ENCODE peak calls at places on chromosomes 3 and 15, in eight cellular contexts. One of them, this sample, is unnamed.

GRCh38 chr15:74383695-74384565 is 16.5 kb upstream of the CYP11A1 start:
- DNase-seq in left cardiac atrium: no peak
- DNase-seq in SW480: peak
- DNase-seq in cardiac muscle cell: peak
- DNase-seq in stimulated activated CD4-positive, alpha-beta T cell treated with anti-CD3 and anti-CD28 coated beads, Interleukin-15, amount 100 ng/mL, for 1 hour: no peak
- DNase-seq in NCI-H510A treated with DMSO at 0.1 percent for 48 hours: no peak
- DNase-seq in NCI-H1417: no peak
- DNase-seq in GM12865: peak
- DNase-seq in this sample: peak

GRCh38 chr3:127368186-127369032 is 80.6 kb upstream of the PRR20G start:
- DNase-seq in SW480: no peak
- DNase-seq in NCI-H1417: peak
- DNase-seq in NCI-H510A treated with DMSO at 0.1 percent for 48 hours: no peak
- DNase-seq in stimulated activated CD4-positive, alpha-beta T cell treated with anti-CD3 and anti-CD28 coated beads, Interleukin-15, amount 100 ng/mL, for 1 hour: no peak
- DNase-seq in left cardiac atrium: no peak
- DNase-seq in cardiac muscle cell: no peak
- DNase-seq in GM12865: no peak
- DNase-seq in this sample: no peak

GRCh38 chr3:76527773-76528172 is 512.1 kb upstream of the ROBO2 start:
- DNase-seq in SW480: no peak
- DNase-seq in GM12865: no peak
- DNase-seq in NCI-H510A treated with DMSO at 0.1 percent for 48 hours: no peak
- DNase-seq in cardiac muscle cell: no peak
- DNase-seq in left cardiac atrium: no peak
- DNase-seq in stimulated activated CD4-positive, alpha-beta T cell treated with anti-CD3 and anti-CD28 coated beads, Interleukin-15, amount 100 ng/mL, for 1 hour: no peak
- DNase-seq in NCI-H1417: no peak
- DNase-seq in this sample: no peak

GRCh38 chr15:68271854-68272471 is 5.6 kb upstream of the FEM1B start:
- DNase-seq in cardiac muscle cell: peak
- DNase-seq in left cardiac atrium: no peak
- DNase-seq in NCI-H510A treated with DMSO at 0.1 percent for 48 hours: peak
- DNase-seq in SW480: peak
- DNase-seq in NCI-H1417: peak
- DNase-seq in GM12865: no peak
- DNase-seq in stimulated activated CD4-positive, alpha-beta T cell treated with anti-CD3 and anti-CD28 coated beads, Interleukin-15, amount 100 ng/mL, for 1 hour: no peak
- DNase-seq in this sample: no peak

GRCh38 chr15:69881310-69881660 is 216.4 kb downstream of the TLE3 start:
- DNase-seq in left cardiac atrium: no peak
- DNase-seq in stimulated activated CD4-positive, alpha-beta T cell treated with anti-CD3 and anti-CD28 coated beads, Interleukin-15, amount 100 ng/mL, for 1 hour: no peak
- DNase-seq in SW480: no peak
- DNase-seq in cardiac muscle cell: no peak
- DNase-seq in GM12865: peak
- DNase-seq in NCI-H1417: no peak
- DNase-seq in NCI-H510A treated with DMSO at 0.1 percent for 48 hours: no peak
- DNase-seq in this sample: no peak

GRCh38 chr3:126349611-126350501 is 7.4 kb downstream of the KLF15 start:
- DNase-seq in NCI-H1417: no peak
- DNase-seq in SW480: no peak
- DNase-seq in GM12865: no peak
- DNase-seq in NCI-H510A treated with DMSO at 0.1 percent for 48 hours: no peak
- DNase-seq in stimulated activated CD4-positive, alpha-beta T cell treated with anti-CD3 and anti-CD28 coated beads, Interleukin-15, amount 100 ng/mL, for 1 hour: peak
- DNase-seq in left cardiac atrium: no peak
- DNase-seq in cardiac muscle cell: no peak
- DNase-seq in this sample: no peak

GRCh38 chr3:182405752-182406151 is 387.6 kb upstream of the ATP11B start:
- DNase-seq in cardiac muscle cell: no peak
- DNase-seq in GM12865: no peak
- DNase-seq in stimulated activated CD4-positive, alpha-beta T cell treated with anti-CD3 and anti-CD28 coated beads, Interleukin-15, amount 100 ng/mL, for 1 hour: no peak
- DNase-seq in NCI-H510A treated with DMSO at 0.1 percent for 48 hours: no peak
- DNase-seq in left cardiac atrium: no peak
- DNase-seq in SW480: no peak
- DNase-seq in NCI-H1417: no peak
- DNase-seq in this sample: no peak

GRCh38 chr3:40243056-40243455 is 66.5 kb upstream of the EIF1B start:
- DNase-seq in cardiac muscle cell: no peak
- DNase-seq in GM12865: no peak
- DNase-seq in left cardiac atrium: no peak
- DNase-seq in NCI-H1417: no peak
- DNase-seq in NCI-H510A treated with DMSO at 0.1 percent for 48 hours: no peak
- DNase-seq in stimulated activated CD4-positive, alpha-beta T cell treated with anti-CD3 and anti-CD28 coated beads, Interleukin-15, amount 100 ng/mL, for 1 hour: no peak
- DNase-seq in SW480: no peak
- DNase-seq in this sample: no peak

GRCh38 chr3:37824090-37824953 is 37.4 kb upstream of the CTDSPL start:
- DNase-seq in NCI-H1417: no peak
- DNase-seq in SW480: no peak
- DNase-seq in cardiac muscle cell: no peak
- DNase-seq in GM12865: no peak
- DNase-seq in stimulated activated CD4-positive, alpha-beta T cell treated with anti-CD3 and anti-CD28 coated beads, Interleukin-15, amount 100 ng/mL, for 1 hour: no peak
- DNase-seq in NCI-H510A treated with DMSO at 0.1 percent for 48 hours: no peak
- DNase-seq in left cardiac atrium: no peak
- DNase-seq in this sample: no peak

GRCh38 chr3:148642616-148643015 is 55.1 kb upstream of the AGTR1 start:
- DNase-seq in NCI-H510A treated with DMSO at 0.1 percent for 48 hours: no peak
- DNase-seq in GM12865: no peak
- DNase-seq in left cardiac atrium: no peak
- DNase-seq in stimulated activated CD4-positive, alpha-beta T cell treated with anti-CD3 and anti-CD28 coated beads, Interleukin-15, amount 100 ng/mL, for 1 hour: no peak
- DNase-seq in NCI-H1417: no peak
- DNase-seq in cardiac muscle cell: peak
- DNase-seq in SW480: no peak
- DNase-seq in this sample: no peak

GRCh38 chr3:40528426-40528825 is 3.7 kb downstream of the ZNF621 start:
- DNase-seq in SW480: no peak
- DNase-seq in stimulated activated CD4-positive, alpha-beta T cell treated with anti-CD3 and anti-CD28 coated beads, Interleukin-15, amount 100 ng/mL, for 1 hour: no peak
- DNase-seq in NCI-H1417: no peak
- DNase-seq in left cardiac atrium: no peak
- DNase-seq in GM12865: no peak
- DNase-seq in cardiac muscle cell: no peak
- DNase-seq in NCI-H510A treated with DMSO at 0.1 percent for 48 hours: no peak
- DNase-seq in this sample: no peak

GRCh38 chr3:140630366-140630765 is 47.5 kb upstream of the TRIM42 start:
- DNase-seq in GM12865: no peak
- DNase-seq in left cardiac atrium: no peak
- DNase-seq in NCI-H1417: no peak
- DNase-seq in SW480: no peak
- DNase-seq in NCI-H510A treated with DMSO at 0.1 percent for 48 hours: no peak
- DNase-seq in cardiac muscle cell: peak
- DNase-seq in stimulated activated CD4-positive, alpha-beta T cell treated with anti-CD3 and anti-CD28 coated beads, Interleukin-15, amount 100 ng/mL, for 1 hour: no peak
- DNase-seq in this sample: no peak

GRCh38 chr3:170301404-170301803 is 56.1 kb upstream of the SKIL start:
- DNase-seq in stimulated activated CD4-positive, alpha-beta T cell treated with anti-CD3 and anti-CD28 coated beads, Interleukin-15, amount 100 ng/mL, for 1 hour: no peak
- DNase-seq in NCI-H1417: no peak
- DNase-seq in left cardiac atrium: no peak
- DNase-seq in SW480: no peak
- DNase-seq in NCI-H510A treated with DMSO at 0.1 percent for 48 hours: no peak
- DNase-seq in GM12865: no peak
- DNase-seq in cardiac muscle cell: peak
- DNase-seq in this sample: no peak

GRCh38 chr3:71528816-71529215 is 54.7 kb downstream of the FOXP1 start:
- DNase-seq in stimulated activated CD4-positive, alpha-beta T cell treated with anti-CD3 and anti-CD28 coated beads, Interleukin-15, amount 100 ng/mL, for 1 hour: no peak
- DNase-seq in NCI-H1417: no peak
- DNase-seq in left cardiac atrium: no peak
- DNase-seq in SW480: no peak
- DNase-seq in GM12865: no peak
- DNase-seq in NCI-H510A treated with DMSO at 0.1 percent for 48 hours: no peak
- DNase-seq in cardiac muscle cell: no peak
- DNase-seq in this sample: no peak

GRCh38 chr3:64470436-64470835 is 217.4 kb downstream of the ADAMTS9 start:
- DNase-seq in left cardiac atrium: no peak
- DNase-seq in GM12865: no peak
- DNase-seq in NCI-H510A treated with DMSO at 0.1 percent for 48 hours: no peak
- DNase-seq in stimulated activated CD4-positive, alpha-beta T cell treated with anti-CD3 and anti-CD28 coated beads, Interleukin-15, amount 100 ng/mL, for 1 hour: no peak
- DNase-seq in cardiac muscle cell: no peak
- DNase-seq in SW480: no peak
- DNase-seq in NCI-H1417: no peak
- DNase-seq in this sample: no peak